ENCODE peak calls at places on chromosome 2, in eight cellular contexts. U is GM12892; X is MM.1S; T is NCI-H510A treated with DMSO at 0.1 percent for 48 hours; O is GM23248; Y is stimulated activated CD8-positive, alpha-beta memory T cell treated with anti-CD3 and anti-CD28 coated beads, Interleukin-12 subunit alpha, Interleukin-12 subunit beta, amount 100 ng/mL, for 1 hour; P is ecto neural progenitor cell; S is T-helper 2 cell. E is an unnamed sample.

GRCh38 chr2:237923507-237924163 is 43.2 kb upstream of the UBE2F start:
- DNase-seq in U (peak), X (peak), T (no peak), O (peak), Y (peak), P (peak), S (peak), E (peak)

GRCh38 chr2:21317131-21317530 is 193.4 kb downstream of the TDRD15 start:
- DNase-seq in U (peak), X (peak), T (peak), O (peak), Y (no peak), P (peak), S (no peak), E (no peak)

GRCh38 chr2:176079851-176080539 is 3.8 kb downstream of the EVX2 start:
- DNase-seq in U (no peak), X (no peak), T (peak), O (peak), Y (no peak), P (peak), S (no peak), E (no peak)

GRCh38 chr2:150467641-150467963 is 19.9 kb downstream of the RND3 start:
- DNase-seq in U (no peak), X (no peak), T (no peak), O (peak), Y (no peak), P (no peak), S (no peak), E (no peak)

GRCh38 chr2:9152975-9153402 is 53.6 kb upstream of the ASAP2 start:
- DNase-seq in U (no peak), X (no peak), T (no peak), O (peak), Y (no peak), P (no peak), S (no peak), E (no peak)

GRCh38 chr2:78780321-78780720 is 245.2 kb upstream of the REG3G start:
- DNase-seq in U (no peak), X (no peak), T (peak), O (no peak), Y (no peak), P (no peak), S (no peak), E (no peak)

GRCh38 chr2:69311017-69311416 is 76.0 kb downstream of the GFPT1 start:
- DNase-seq in U (no peak), X (no peak), T (no peak), O (peak), Y (no peak), P (no peak), S (no peak), E (no peak)

GRCh38 chr2:55985406-55985805 is 61.8 kb upstream of the EFEMP1 start:
- DNase-seq in U (no peak), X (peak), T (no peak), O (no peak), Y (no peak), P (no peak), S (no peak), E (no peak)

GRCh38 chr2:32377928-32378327 is 21.1 kb downstream of the BIRC6 start:
- DNase-seq in U (no peak), X (no peak), T (no peak), O (no peak), Y (no peak), P (no peak), S (no peak), E (no peak)

GRCh38 chr2:219569041-219569440 is 2.3 kb downstream of the OBSL1 start:
- DNase-seq in U (peak), X (no peak), T (no peak), O (no peak), Y (no peak), P (no peak), S (no peak), E (no peak)

GRCh38 chr2:112159454-112159921 is 21.3 kb downstream of the FBLN7 start:
- DNase-seq in U (peak), X (no peak), T (peak), O (no peak), Y (no peak), P (no peak), S (no peak), E (no peak)

E was measured in activated T-helper 9 cell treated with anti-CD3 and anti-CD28 coated beads, Interleukin-2, amount 50 U/mL, for 16 hours.